ENCODE peak calls at places on chromosomes 4 and X, in five cellular contexts. O is Panc1; H is activated CD4-positive, CD25-positive, alpha-beta regulatory T cell treated with anti-CD3 and anti-CD28 coated beads, Interleukin-2, amount 50 U/mL, for 72 hours; P is Ammon's horn; T is activated T-helper 1 cell treated with anti-CD3 and anti-CD28 coated beads, Interleukin-2, amount 50 U/mL, for 16 hours. Y is an unnamed sample.

GRCh38 chr4:13484749-13485345 is 707 bp upstream of the RAB28 start:
- DNase-seq in P (no peak), T (no peak), H (no peak), O (no peak), Y (peak; percentile 23)

GRCh38 chr4:6390357-6390756 is 82.1 kb downstream of the PPP2R2C start:
- DNase-seq in P (peak; percentile 65), H (no peak), T (no peak), O (no peak), Y (no peak)

GRCh38 chr4:172553216-172553615 is 615.4 kb upstream of the GALNT7 start:
- DNase-seq in H (no peak), T (no peak), O (no peak), P (no peak), Y (no peak)

GRCh38 chrX:68807818-68808217 is 21.0 kb upstream of the EFNB1 start:
- DNase-seq in H (no peak), O (no peak), T (no peak), P (no peak), Y (no peak)

GRCh38 chr4:85243857-85244256 is 231.1 kb upstream of the ARHGAP24 start:
- DNase-seq in P (no peak), T (no peak), O (no peak), H (no peak), Y (no peak)

GRCh38 chrX:20693071-20693470 is 426.4 kb upstream of the RPS6KA3 start:
- DNase-seq in P (no peak), O (no peak), H (no peak), T (no peak), Y (no peak)

GRCh38 chr4:169142390-169142789 is 128.4 kb downstream of the SH3RF1 start:
- DNase-seq in P (no peak), O (no peak), H (no peak), T (no peak), Y (no peak)

GRCh38 chr4:7059673-7060072 is 8.2 kb downstream of the GRPEL1 start:
- DNase-seq in P (no peak), T (no peak), O (no peak), H (no peak), Y (no peak)

GRCh38 chr4:176563591-176563990 is 229.1 kb downstream of the VEGFC start:
- DNase-seq in T (no peak), H (no peak), P (peak; percentile 38), O (no peak), Y (no peak)

GRCh38 chrX:107025538-107025937 is 25.5 kb upstream of the MORC4 start:
- DNase-seq in O (peak; percentile 28), P (peak; percentile 25), T (no peak), H (no peak), Y (no peak)

GRCh38 chrX:53704294-53704693 is 17.8 kb upstream of the HUWE1 start:
- DNase-seq in T (no peak), H (no peak), O (no peak), P (no peak), Y (no peak)

GRCh38 chr4:175376287-175376977 is 435.6 kb downstream of the GPM6A start:
- DNase-seq in H (no peak), O (no peak), T (no peak), P (no peak), Y (no peak)

GRCh38 chrX:70774223-70774622 is 134.3 kb downstream of the TEX11 start:
- DNase-seq in P (no peak), T (no peak), O (no peak), H (no peak), Y (no peak)

GRCh38 chr4:576245-576821 is at the start of gene TMEM271:
- DNase-seq in O (no peak), T (no peak), P (no peak), H (no peak), Y (no peak)

GRCh38 chr4:174080361-174080760 is 203.1 kb downstream of the FBXO8 start:
- DNase-seq in T (no peak), H (no peak), P (no peak), O (no peak), Y (no peak)

GRCh38 chr4:39502034-39502658 is 25.1 kb downstream of the UGDH start:
- DNase-seq in P (no peak), O (no peak), T (no peak), H (no peak), Y (no peak)

GRCh38 chr4:6753103-6753560 is 29.4 kb upstream of the KIAA0232 start:
- DNase-seq in O (no peak), H (no peak), T (no peak), P (peak; percentile 60), Y (no peak)

GRCh38 chr4:152398060-152398459 is 137.8 kb downstream of the FBXW7 start:
- DNase-seq in P (no peak), O (no peak), H (no peak), T (no peak), Y (no peak)

GRCh38 chr4:138209094-138209493 is 33.1 kb downstream of the SLC7A11 start:
- DNase-seq in P (no peak), H (no peak), O (no peak), T (no peak), Y (no peak)

GRCh38 chr4:19532120-19532848 is 719.4 kb upstream of the SLIT2 start:
- DNase-seq in P (no peak), O (no peak), H (no peak), T (no peak), Y (no peak)

GRCh38 chrX:661154-661553 is 30.6 kb downstream of the SHOX start:
- DNase-seq in T (no peak), O (no peak), H (no peak), P (no peak), Y (no peak)

GRCh38 chr4:150229538-150229937 is 151.3 kb downstream of the DCLK2 start:
- DNase-seq in T (no peak), H (no peak), O (no peak), P (no peak), Y (no peak)

Y was measured in glomerular endothelial cell.